ENCODE peak calls at places on chromosomes 2 and 18, in five cellular contexts. Z is GM13977, W is kidney, N is Panc1, Y is brain microvascular endothelial cell. G is an unnamed sample.
A peak's percentile ranks its signal among the peaks of the same experiment; 100 is the strongest.

GRCh38 chr2:108924444-108925251 is 64.4 kb downstream of the EDAR start:
- DNase-seq in N (no peak), Z (no peak), W (peak; percentile 43), Y (no peak), G (no peak)

GRCh38 chr18:50410008-50410407 is 35.2 kb downstream of the SKA1 start:
- DNase-seq in W (no peak), Z (no peak), Y (no peak), N (no peak), G (no peak)

GRCh38 chr18:31707815-31708214 is 23.4 kb upstream of the B4GALT6 start:
- DNase-seq in Z (no peak), Y (no peak), N (no peak), W (no peak), G (no peak)

GRCh38 chr2:226911932-226912331 is 76.1 kb downstream of the RHBDD1 start:
- DNase-seq in Y (peak; percentile 24), N (no peak), W (no peak), Z (no peak), G (no peak)

GRCh38 chr2:147364597-147364996 is 480.2 kb upstream of the ACVR2A start:
- DNase-seq in Z (peak; percentile 13), Y (no peak), N (no peak), W (no peak), G (no peak)

GRCh38 chr18:31230495-31230894 is 67.8 kb upstream of the DSC1 start:
- DNase-seq in W (no peak), Z (peak; percentile 34), N (no peak), Y (peak; percentile 33), G (peak; percentile 29)

GRCh38 chr2:109195193-109196045 is 66.4 kb downstream of the SH3RF3 start:
- DNase-seq in Y (no peak), Z (no peak), N (no peak), W (no peak), G (no peak)

GRCh38 chr2:164514491-164514890 is 106.8 kb downstream of the GRB14 start:
- DNase-seq in N (no peak), W (no peak), Z (no peak), Y (peak; percentile 29), G (no peak)

GRCh38 chr2:62014102-62014501 is 108.6 kb downstream of the COMMD1 start:
- DNase-seq in Y (peak; percentile 55), Z (no peak), N (no peak), W (peak; percentile 75), G (no peak)

GRCh38 chr18:48629730-48630324 is 91.0 kb downstream of the CTIF start:
- DNase-seq in W (no peak), Z (no peak), Y (peak; percentile 99), N (peak; percentile 20), G (no peak)

GRCh38 chr2:113277474-113278072 is 1.1 kb downstream of the PAX8 start:
- DNase-seq in W (peak; percentile 69), Z (peak; percentile 40), N (no peak), Y (no peak), G (no peak)

GRCh38 chr2:135798762-135799161 is 38.2 kb downstream of the LCT start:
- DNase-seq in W (no peak), N (no peak), Z (no peak), Y (peak; percentile 36), G (no peak)

GRCh38 chr18:13338318-13338717 is 119.8 kb downstream of the LDLRAD4 start:
- DNase-seq in N (no peak), Y (no peak), W (no peak), Z (no peak), G (no peak)

GRCh38 chr18:73381361-73382031 is 513.7 kb upstream of the NETO1 start:
- DNase-seq in W (no peak), Y (no peak), Z (no peak), N (no peak), G (no peak)

GRCh38 chr2:487495-488079 is 189.6 kb downstream of the TMEM18 start:
- DNase-seq in Y (no peak), N (no peak), Z (no peak), W (no peak), G (no peak)

GRCh38 chr2:149064365-149064841 is 25.9 kb downstream of the LYPD6B start:
- DNase-seq in N (no peak), Z (no peak), Y (no peak), W (no peak), G (no peak)

GRCh38 chr2:135741395-135742306 is at the start of gene UBXN4:
- DNase-seq in W (peak; percentile 99), Z (peak; percentile 95), Y (peak; percentile 99), N (peak; percentile 93), G (peak; percentile 95)

GRCh38 chr18:45403341-45404049 is 211.8 kb upstream of the SLC14A2 start:
- DNase-seq in Y (no peak), N (no peak), Z (no peak), W (no peak), G (no peak)

GRCh38 chr2:40230717-40231300 is 221.1 kb downstream of the SLC8A1 start:
- DNase-seq in W (no peak), Z (no peak), Y (no peak), N (no peak), G (no peak)

GRCh38 chr18:72460210-72460680 is 83.9 kb downstream of the CBLN2 start:
- DNase-seq in Z (no peak), W (no peak), Y (no peak), N (no peak), G (no peak)

GRCh38 chr2:50392185-50392584 is 639.7 kb downstream of the NRXN1 start:
- DNase-seq in N (no peak), Y (no peak), W (no peak), Z (no peak), G (no peak)

GRCh38 chr18:32318581-32318980 is 128.7 kb downstream of the MEP1B start:
- DNase-seq in N (no peak), Z (no peak), W (no peak), Y (no peak), G (no peak)

DNA sequence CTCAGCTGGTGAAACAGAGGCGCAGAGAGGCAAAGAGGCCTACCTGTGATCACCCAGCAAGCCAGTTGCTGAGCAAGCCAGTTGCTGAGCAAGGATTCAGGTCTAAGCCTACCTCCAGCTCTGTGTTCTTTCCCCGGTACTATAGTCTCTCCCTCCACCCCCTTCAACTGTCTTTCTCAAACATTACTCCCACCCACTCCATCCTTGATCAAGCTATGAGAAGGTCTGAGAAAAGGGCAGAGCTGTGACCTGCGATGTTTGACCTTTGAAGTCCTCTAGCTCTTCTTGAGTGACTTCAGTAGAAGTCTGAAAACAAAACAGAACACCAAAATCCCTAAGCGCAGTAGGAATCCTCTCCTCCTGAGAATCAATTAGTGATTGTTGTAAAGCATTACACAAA is 665.2 kb upstream of the ID2 start:
- DNase-seq in N (no peak), W (no peak), Y (no peak), Z (no peak), G (no peak)
- TF ChIP-seq CTCF in N (no peak), W (no peak), Y (no peak), Z (no peak), G (no peak)

DNA sequence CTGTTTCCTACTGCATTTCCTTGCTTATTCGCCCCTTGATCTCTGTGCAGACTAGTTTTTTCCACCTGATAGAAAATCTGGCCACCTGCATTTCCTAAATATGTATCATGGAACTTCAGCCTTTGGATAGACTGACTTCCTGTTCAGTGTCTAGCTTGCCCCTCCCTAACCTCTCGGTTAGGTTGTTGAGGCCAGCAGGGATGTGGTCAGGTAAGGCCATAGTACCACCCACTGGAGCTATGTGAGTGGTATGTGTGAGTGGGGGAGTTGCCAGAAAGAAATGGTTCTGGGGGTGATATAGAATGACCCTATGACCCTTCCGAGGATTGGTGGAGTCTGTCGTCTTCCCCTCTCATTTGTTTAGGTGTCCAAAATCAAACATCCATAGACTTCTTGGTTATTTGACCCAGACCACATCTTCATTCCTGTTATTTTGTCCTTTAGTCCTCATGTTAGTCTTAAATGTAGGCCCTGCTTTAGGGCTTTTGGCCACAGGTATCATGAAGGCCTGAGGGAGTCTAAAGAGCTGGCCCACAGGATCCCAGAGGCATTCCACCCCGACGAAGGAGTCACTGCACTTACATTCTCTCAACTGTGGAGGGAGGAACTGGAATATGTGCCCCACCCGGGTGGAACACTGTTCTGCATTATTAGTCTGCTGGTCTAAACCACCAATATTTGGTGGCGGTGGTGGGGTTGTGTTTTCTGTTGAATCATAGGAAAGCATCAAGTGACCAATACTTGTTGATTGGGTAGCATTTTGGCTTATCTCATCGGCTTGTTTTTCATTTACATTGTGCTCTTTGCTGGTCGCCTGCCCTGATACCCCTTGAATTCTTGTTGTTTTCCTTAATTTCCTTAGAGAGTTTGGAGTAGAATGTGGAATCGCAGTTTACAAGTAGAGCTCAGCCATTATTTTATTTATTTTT is 21.9 kb downstream of the CAB39 start:
- DNase-seq in Z (no peak), N (no peak), Y (no peak), W (no peak), G (no peak)
- TF ChIP-seq CTCF in Z (no peak), N (no peak), Y (no peak), W (no peak), G (no peak)

DNA sequence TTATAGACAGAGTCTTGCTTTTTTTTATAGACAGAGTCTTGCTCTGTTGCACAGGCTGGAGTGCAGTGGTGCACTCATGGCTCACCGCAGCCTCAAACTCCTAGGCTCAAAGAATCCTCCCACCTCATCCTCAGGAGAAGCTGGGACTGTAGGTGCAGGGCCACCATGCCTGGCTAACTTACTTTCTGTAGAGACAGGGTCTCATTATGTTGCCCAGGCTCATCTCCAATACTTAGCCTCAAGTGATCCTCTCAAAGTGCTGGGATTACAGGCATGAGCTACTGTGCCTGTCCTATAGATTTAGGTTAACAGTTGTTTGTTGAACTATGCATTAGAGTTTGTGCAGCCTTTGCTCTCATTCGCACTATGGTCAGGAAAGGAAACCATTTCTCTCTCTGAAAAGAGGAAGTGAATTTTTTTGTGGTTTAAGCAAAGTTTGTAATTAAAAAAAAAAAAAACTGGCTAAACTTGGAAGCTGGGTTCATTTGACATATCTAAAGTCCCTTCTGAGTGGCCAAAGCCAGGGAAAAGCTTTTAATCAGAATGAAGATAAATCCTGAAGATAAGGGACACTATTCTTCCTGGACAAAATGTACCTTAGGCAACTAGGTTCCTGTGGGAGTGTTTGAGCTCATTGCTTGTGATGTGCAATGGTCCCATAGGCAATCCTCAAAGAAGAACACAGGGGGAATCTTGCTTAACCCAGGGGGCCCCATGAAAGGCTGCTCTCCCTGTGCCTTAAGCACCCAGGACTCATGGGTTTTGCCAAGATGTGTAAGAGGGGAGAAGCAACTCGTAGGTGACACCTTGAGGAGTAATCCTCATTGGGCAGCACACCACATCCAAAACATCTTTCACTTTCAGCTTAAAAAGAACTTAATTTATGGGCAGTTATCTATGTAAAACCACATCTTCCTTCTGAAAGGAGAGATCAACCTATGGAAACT is 201.7 kb downstream of the MREG start:
- DNase-seq in Y (no peak), Z (peak; percentile 55), W (no peak), N (no peak), G (peak; percentile 55)
- TF ChIP-seq CTCF in Y (no peak), Z (no peak), W (no peak), N (no peak), G (no peak)

GRCh38 chr2:4029081-4029480 is 325.7 kb downstream of the DCDC2C start:
- DNase-seq in W (no peak), N (no peak), Z (no peak), Y (no peak), G (no peak)
- TF ChIP-seq CTCF in W (no peak), N (no peak), Z (no peak), Y (no peak), G (no peak)

GRCh38 chr2:100721693-100722092 is 98.2 kb upstream of the NPAS2 start:
- DNase-seq in Y (no peak), W (no peak), Z (no peak), N (no peak), G (no peak)
- TF ChIP-seq CTCF in Y (no peak), W (no peak), Z (no peak), N (no peak), G (no peak)